ENCODE peak calls at places on chromosome 19, in four cellular contexts. M is neuronal stem cell; G is activated T-cell treated with anti-CD3 and anti-CD28 coated beads, Interleukin-2, amount 50 U/mL, for 24 hours; Y is spleen. K is an unnamed sample.

GRCh38 chr19:18397242-18398202 is at the start of gene LRRC25:
- DNase-seq in M (peak; percentile 57), Y (peak; percentile 93), G (no peak), K (no peak)

GRCh38 chr19:1409204-1410005 is 2.0 kb downstream of the DAZAP1 start:
- DNase-seq in Y (no peak), M (no peak), G (no peak), K (no peak)

GRCh38 chr19:903266-903797 is 9.7 kb downstream of the R3HDM4 start:
- DNase-seq in G (no peak), Y (no peak), M (no peak), K (no peak)

GRCh38 chr19:40274585-40275544 is 10.3 kb downstream of the AKT2 start:
- DNase-seq in M (no peak), Y (peak; percentile 80), G (no peak), K (no peak)

GRCh38 chr19:5434970-5435641 is 20.1 kb upstream of the ZNRF4 start:
- DNase-seq in Y (no peak), G (peak; percentile 53), M (no peak), K (no peak)

GRCh38 chr19:56751078-56751489 is 79.5 kb upstream of the ZNF835 start:
- DNase-seq in Y (no peak), M (peak; percentile 69), G (no peak), K (no peak)

GRCh38 chr19:40489882-40490230 is 23.1 kb downstream of the SPTBN4 start:
- DNase-seq in Y (no peak), G (no peak), M (no peak), K (no peak)

GRCh38 chr19:23070353-23070781 is 46.5 kb upstream of the ZNF730 start:
- DNase-seq in G (no peak), M (no peak), Y (no peak), K (no peak)

GRCh38 chr19:56566904-56567273 is 379 bp upstream of the ZNF470 start:
- DNase-seq in G (no peak), Y (peak; percentile 84), M (no peak), K (peak; percentile 35)

GRCh38 chr19:1874554-1875185 is 10.6 kb downstream of the ABHD17A start:
- DNase-seq in M (no peak), G (peak; percentile 39), Y (no peak), K (no peak)

GRCh38 chr19:28519950-28520861 is 692.7 kb downstream of the UQCRFS1 start:
- DNase-seq in M (no peak), Y (no peak), G (no peak), K (no peak)